ENCODE peak calls at places on chromosomes 3 and 15, in four cellular contexts. Y is H9, E is IMR-90, T is mesendoderm. R is an unnamed sample.

GRCh38 chr3:13141991-13142412 is 68.8 kb upstream of the IQSEC1 start:
- DNase-seq in Y (peak), E (peak), T (peak), R (peak)

GRCh38 chr15:78364233-78364632 is 24.1 kb downstream of the CRABP1 start:
- DNase-seq in Y (no peak), E (no peak), T (no peak), R (no peak)

GRCh38 chr15:32029862-32030781 is at the start of gene CHRNA7:
- DNase-seq in Y (peak), E (peak), T (peak), R (peak)

GRCh38 chr15:66089049-66089448 is 164.5 kb downstream of the MEGF11 start:
- DNase-seq in Y (no peak), E (no peak), T (no peak), R (no peak)

GRCh38 chr15:78243491-78243941 is 9.2 kb upstream of the ACSBG1 start:
- DNase-seq in Y (peak), E (peak), T (peak), R (no peak)

GRCh38 chr15:89765694-89766093 is 10.4 kb upstream of the MESP2 start:
- DNase-seq in Y (no peak), E (no peak), T (no peak), R (no peak)

GRCh38 chr15:32688151-32688639 is 29.6 kb upstream of the GREM1 start:
- DNase-seq in Y (no peak), E (peak), T (no peak), R (no peak)

GRCh38 chr15:77083381-77084160 is 12.7 kb upstream of the TSPAN3 start:
- DNase-seq in Y (peak), E (peak), T (peak), R (peak)

GRCh38 chr3:155631323-155632019 is 113.4 kb downstream of the PLCH1 start:
- DNase-seq in Y (no peak), E (no peak), T (no peak), R (no peak)

GRCh38 chr15:29106551-29107290 is 162.9 kb downstream of the NSMCE3 start:
- DNase-seq in Y (no peak), E (no peak), T (no peak), R (no peak)

GRCh38 chr15:69082041-69082502 is 67.6 kb downstream of the NOX5 start:
- DNase-seq in Y (no peak), E (peak), T (no peak), R (no peak)

GRCh38 chr3:14789640-14790285 is 29.0 kb upstream of the FGD5 start:
- DNase-seq in Y (no peak), E (no peak), T (no peak), R (no peak)
- H3K23ac ChIP-seq in Y (no peak), E (no peak), T (no peak), R (no peak)

GRCh38 chr3:123650101-123650500 is 65.2 kb upstream of the HACD2 start:
- DNase-seq in Y (no peak), E (no peak), T (no peak), R (no peak)
- H4K5ac ChIP-seq in Y (no peak), E (no peak), T (no peak), R (no peak)

GRCh38 chr3:134362670-134363380 is 11.4 kb downstream of the AMOTL2 start:
- DNase-seq in Y (no peak), E (no peak), T (no peak), R (no peak)
- H4K8ac ChIP-seq in Y (no peak), E (peak), T (no peak), R (no peak)

GRCh38 chr3:14574183-14574582 is 34.0 kb upstream of the GRIP2 start:
- DNase-seq in Y (no peak), E (no peak), T (no peak), R (no peak)
- H3K23ac ChIP-seq in Y (no peak), E (no peak), T (no peak), R (no peak)

GRCh38 chr3:632571-633170 is 436.1 kb downstream of the CHL1 start:
- DNase-seq in Y (peak), E (peak), T (peak), R (peak)
- H4K5ac ChIP-seq in Y (no peak), E (no peak), T (no peak), R (no peak)

DNA sequence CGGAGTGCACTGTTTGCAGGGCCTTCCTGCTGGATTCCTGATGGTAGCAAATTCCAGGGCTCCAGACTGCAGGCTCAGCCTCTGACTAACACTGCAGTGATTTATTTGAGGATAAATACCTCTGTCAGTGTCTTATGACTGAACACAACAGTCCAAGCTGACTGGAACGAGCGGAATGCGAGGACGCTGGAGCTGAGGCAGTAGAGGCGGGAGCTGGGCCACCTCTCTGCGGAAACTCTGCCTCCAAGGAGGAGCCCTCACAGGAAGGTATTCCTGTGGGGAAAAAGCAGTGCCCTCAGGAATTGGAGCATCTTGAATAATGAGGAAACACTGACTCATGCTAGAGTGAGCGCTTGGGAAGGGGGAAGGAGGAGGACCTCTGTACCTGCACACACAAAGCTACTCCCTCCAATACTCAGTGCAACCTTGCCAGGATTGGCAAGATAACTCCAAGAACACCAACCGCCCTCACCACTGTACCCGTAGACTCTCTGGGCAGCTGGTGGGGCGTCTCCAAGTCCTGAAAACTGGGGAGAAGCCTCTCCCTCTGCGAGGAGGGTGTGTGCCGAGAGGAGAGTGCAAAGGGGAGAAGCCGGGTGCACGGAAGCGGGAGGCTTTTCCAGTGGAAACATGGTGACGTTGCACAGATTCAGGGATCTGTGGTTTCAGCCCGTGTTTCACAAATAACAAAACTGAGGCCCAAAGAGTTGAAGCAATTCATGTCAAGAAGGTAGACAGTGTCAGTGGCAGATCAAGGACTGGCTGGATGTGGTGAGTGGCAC is 43.0 kb downstream of the VGLL4 start:
- DNase-seq in Y (peak), E (peak), T (peak), R (peak)
- H4K8ac ChIP-seq in Y (no peak), E (peak), T (no peak), R (no peak)

GRCh38 chr3:42225486-42226363 is 40.3 kb downstream of the CCK start:
- DNase-seq in Y (no peak), E (no peak), T (no peak), R (no peak)

GRCh38 chr3:42220436-42220835 is 45.5 kb downstream of the CCK start:
- DNase-seq in Y (no peak), E (no peak), T (no peak), R (no peak)

GRCh38 chr3:42224658-42225421 is 41.1 kb downstream of the CCK start:
- DNase-seq in Y (no peak), E (peak), T (no peak), R (no peak)

GRCh38 chr3:42224178-42224577 is 41.8 kb downstream of the CCK start:
- DNase-seq in Y (no peak), E (no peak), T (no peak), R (no peak)

GRCh38 chr3:42222942-42223693 is 42.9 kb downstream of the CCK start:
- DNase-seq in Y (no peak), E (no peak), T (no peak), R (no peak)
- H3K23ac ChIP-seq in Y (no peak), E (no peak), T (no peak), R (no peak)

GRCh38 chr3:177418787-177419186 is 221.5 kb upstream of the TBL1XR1 start:
- DNase-seq in Y (no peak), E (no peak), T (no peak), R (no peak)
- H4K5ac ChIP-seq in Y (no peak), E (no peak), T (no peak), R (no peak)

GRCh38 chr3:181872887-181873286 is 161.2 kb downstream of the SOX2 start:
- DNase-seq in Y (no peak), E (no peak), T (no peak), R (no peak)
- H4K8ac ChIP-seq in Y (no peak), E (no peak), T (no peak), R (no peak)